ENCODE peak calls at places on chromosomes 11 and 22, in ten cellular contexts. Y is cardiac fibroblast, X is PC-3, W is right lobe of liver, A is lower leg skin, P is HCT116, S is coronary artery, K is left ventricle myocardium inferior, Z is kidney epithelial cell, L is fibroblast of the aortic adventitia. R is an unnamed sample.

GRCh38 chr11:19715373-19715772 is 2.7 kb downstream of the NAV2 start:
- DNase-seq in Y (peak), X (peak), W (peak), A (no peak), P (no peak), S (no peak), K (no peak), Z (peak), L (peak), R (no peak)

GRCh38 chr22:33851985-33852384 is 68.3 kb downstream of the LARGE1 start:
- DNase-seq in Y (no peak), X (peak), W (no peak), A (no peak), P (no peak), S (no peak), K (no peak), Z (no peak), L (no peak), R (no peak)

GRCh38 chr22:50627914-50628542 is at the start of gene ARSA:
- DNase-seq in Y (peak), X (peak), W (peak), A (peak), P (no peak), S (peak), K (peak), Z (peak), L (peak), R (peak)

GRCh38 chr11:43360361-43361032 is 1.8 kb downstream of the TTC17 start:
- DNase-seq in Y (peak), X (no peak), W (no peak), A (no peak), P (no peak), S (no peak), K (no peak), Z (no peak), L (peak), R (no peak)

GRCh38 chr11:75492181-75492820 is 33.4 kb downstream of the GDPD5 start:
- DNase-seq in Y (no peak), X (peak), W (no peak), A (no peak), P (no peak), S (no peak), K (no peak), Z (no peak), L (no peak), R (peak)

GRCh38 chr11:65448074-65448417 is 25.4 kb downstream of the NEAT1 start:
- DNase-seq in Y (peak), X (no peak), W (no peak), A (no peak), P (no peak), S (no peak), K (no peak), Z (no peak), L (peak), R (no peak)

GRCh38 chr11:75633409-75634011 is 35.3 kb downstream of the MAP6 start:
- DNase-seq in Y (no peak), X (no peak), W (no peak), A (no peak), P (no peak), S (no peak), K (no peak), Z (no peak), L (no peak), R (no peak)

GRCh38 chr11:1758611-1759150 is 5.0 kb downstream of the CTSD start:
- DNase-seq in Y (no peak), X (no peak), W (peak), A (no peak), P (no peak), S (no peak), K (no peak), Z (no peak), L (no peak), R (no peak)

GRCh38 chr11:66324626-66325025 is 7.8 kb upstream of the CD248 start:
- DNase-seq in Y (peak), X (no peak), W (no peak), A (no peak), P (no peak), S (no peak), K (no peak), Z (no peak), L (peak), R (no peak)

GRCh38 chr11:96019271-96019670 is 95.4 kb upstream of the MTMR2 start:
- DNase-seq in Y (no peak), X (no peak), W (no peak), A (no peak), P (no peak), S (no peak), K (no peak), Z (no peak), L (no peak), R (no peak)

GRCh38 chr11:91984033-91984568 is 240.5 kb upstream of the FAT3 start:
- DNase-seq in Y (no peak), X (peak), W (peak), A (no peak), P (no peak), S (no peak), K (no peak), Z (no peak), L (no peak), R (no peak)

GRCh38 chr11:5689551-5689983 is at the start of gene TRIM22:
- DNase-seq in Y (peak), X (no peak), W (no peak), A (no peak), P (no peak), S (no peak), K (peak), Z (peak), L (peak), R (peak)

GRCh38 chr22:30347255-30347892 is 9.3 kb downstream of the SF3A1 start:
- DNase-seq in Y (no peak), X (peak), W (no peak), A (no peak), P (no peak), S (no peak), K (no peak), Z (no peak), L (no peak), R (no peak)

GRCh38 chr11:133541331-133542095 is 9.2 kb upstream of the OPCML start:
- DNase-seq in Y (no peak), X (no peak), W (no peak), A (peak), P (no peak), S (no peak), K (no peak), Z (no peak), L (no peak), R (peak)

GRCh38 chr11:116457336-116458007 is 315.3 kb downstream of the BUD13 start:
- DNase-seq in Y (no peak), X (no peak), W (no peak), A (no peak), P (no peak), S (no peak), K (no peak), Z (no peak), L (no peak), R (no peak)

GRCh38 chr11:70164705-70165104 is 38.4 kb upstream of the FADD start:
- DNase-seq in Y (no peak), X (no peak), W (no peak), A (no peak), P (no peak), S (no peak), K (no peak), Z (no peak), L (no peak), R (no peak)

GRCh38 chr11:77259681-77260080 is 41.8 kb downstream of the GDPD4 start:
- DNase-seq in Y (peak), X (no peak), W (no peak), A (no peak), P (no peak), S (no peak), K (no peak), Z (no peak), L (peak), R (no peak)

GRCh38 chr11:46391186-46391577 is 394 bp downstream of the CHRM4 start:
- DNase-seq in Y (no peak), X (no peak), W (no peak), A (no peak), P (no peak), S (no peak), K (no peak), Z (no peak), L (no peak), R (no peak)

GRCh38 chr11:111539426-111540113 is 950 bp upstream of the LAYN start:
- DNase-seq in Y (no peak), X (no peak), W (no peak), A (no peak), P (no peak), S (no peak), K (no peak), Z (no peak), L (no peak), R (no peak)

GRCh38 chr22:40791241-40791640 is 27.9 kb downstream of the SLC25A17 start:
- DNase-seq in Y (peak), X (no peak), W (no peak), A (no peak), P (no peak), S (no peak), K (no peak), Z (no peak), L (peak), R (no peak)

GRCh38 chr11:9264381-9265210 is 554 bp downstream of the DENND5A start:
- DNase-seq in Y (peak), X (peak), W (peak), A (peak), P (no peak), S (peak), K (peak), Z (no peak), L (peak), R (peak)

GRCh38 chr11:792535-792821 is 2.6 kb upstream of the CEND1 start:
- DNase-seq in Y (no peak), X (no peak), W (no peak), A (no peak), P (no peak), S (no peak), K (no peak), Z (no peak), L (no peak), R (no peak)

GRCh38 chr11:87007938-87008337 is 29.8 kb upstream of the TMEM135 start:
- DNase-seq in Y (peak), X (peak), W (no peak), A (no peak), P (no peak), S (no peak), K (no peak), Z (no peak), L (peak), R (no peak)

GRCh38 chr11:68896171-68896959 is 7.3 kb downstream of the MRPL21 start:
- DNase-seq in Y (no peak), X (no peak), W (no peak), A (no peak), P (no peak), S (no peak), K (no peak), Z (no peak), L (no peak), R (no peak)

GRCh38 chr11:9219572-9219971 is 45.6 kb downstream of the DENND5A start:
- DNase-seq in Y (peak), X (no peak), W (no peak), A (no peak), P (no peak), S (no peak), K (no peak), Z (no peak), L (peak), R (no peak)

DNA sequence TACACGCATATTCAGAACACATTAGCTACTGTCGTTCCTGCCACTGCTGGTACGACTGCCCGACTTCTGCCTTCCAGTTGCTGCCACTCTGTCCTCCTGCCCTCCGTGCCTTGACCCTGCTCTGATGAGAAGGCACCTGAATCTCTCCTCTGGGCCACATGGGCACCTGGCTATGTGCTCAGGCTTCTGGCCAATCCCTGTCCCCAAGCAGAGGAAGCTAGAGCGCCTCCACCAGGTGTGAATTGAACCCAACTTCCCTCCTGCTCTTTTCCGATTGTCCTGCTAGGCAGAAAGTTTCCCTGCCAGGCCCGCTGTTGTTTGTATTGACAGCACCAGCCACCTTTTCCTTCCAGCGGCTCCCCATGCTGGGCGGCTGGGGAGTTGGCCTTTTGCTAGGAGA is 117.9 kb downstream of the GRIK4 start:
- DNase-seq in Y (no peak), X (no peak), W (no peak), A (no peak), P (no peak), S (no peak), K (no peak), Z (no peak), L (no peak), R (peak)
- TF ChIP-seq CTCF in Y (no peak), X (peak), W (no peak), A (no peak), P (no peak), S (no peak), K (no peak), Z (no peak), L (no peak), R (no peak)

DNA sequence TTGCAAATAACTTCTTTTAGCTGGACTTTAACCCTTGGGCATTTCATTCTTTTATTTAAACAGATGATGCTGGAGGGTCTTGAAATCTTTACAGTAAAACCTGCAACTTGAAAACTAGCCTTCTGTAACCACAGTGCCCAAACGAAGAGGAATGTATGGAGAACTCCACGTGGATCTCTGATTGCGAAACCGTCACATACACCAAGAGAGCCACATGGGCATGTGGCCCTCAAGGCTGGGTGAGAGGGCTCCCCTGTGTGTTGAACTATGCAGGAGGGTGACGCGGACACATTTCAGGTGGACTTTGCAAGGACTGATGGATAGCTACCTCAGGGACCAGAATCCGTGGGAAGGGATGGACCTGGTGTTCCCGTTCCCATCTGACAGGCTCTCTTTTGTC is 30.6 kb downstream of the FAM118A start:
- DNase-seq in Y (no peak), X (no peak), W (no peak), A (no peak), P (no peak), S (no peak), K (no peak), Z (no peak), L (no peak), R (no peak)
- TF ChIP-seq CTCF in Y (no peak), X (no peak), W (no peak), A (no peak), P (no peak), S (no peak), K (no peak), Z (no peak), L (no peak), R (no peak)

DNA sequence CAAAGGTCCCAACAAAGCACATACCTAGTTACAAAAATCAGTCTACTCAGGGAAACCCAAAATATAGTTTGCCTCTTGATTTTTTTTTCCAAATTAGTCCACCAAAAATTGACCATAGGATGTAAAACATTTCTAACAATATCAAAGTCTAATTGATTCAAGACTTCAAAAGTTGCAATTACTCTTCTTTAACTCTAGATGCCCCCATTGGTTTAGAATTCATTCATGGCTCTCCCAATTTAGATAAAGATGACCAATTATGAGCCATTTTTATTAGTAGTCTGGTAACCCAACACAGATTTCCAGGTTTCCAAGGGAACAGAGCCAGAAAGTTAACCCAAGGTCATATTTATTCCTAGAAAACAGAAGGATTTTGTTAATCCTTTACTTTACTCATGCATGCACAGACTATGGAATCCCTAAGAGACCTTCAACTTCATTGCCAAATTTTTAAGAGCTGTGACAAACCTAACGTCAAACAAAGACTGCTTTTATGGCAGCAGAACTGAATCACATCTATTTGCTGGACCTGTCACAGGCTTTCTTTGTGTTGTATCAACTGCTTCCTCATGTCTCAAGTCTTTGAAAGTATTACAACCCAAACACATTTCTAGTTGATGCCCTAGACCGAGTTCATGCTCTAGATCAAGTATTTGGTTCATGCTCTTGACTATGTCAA is 55.3 kb downstream of the C22orf42 start:
- DNase-seq in Y (peak), X (peak), W (no peak), A (no peak), P (peak), S (no peak), K (no peak), Z (no peak), L (peak), R (no peak)
- TF ChIP-seq CTCF in Y (peak), X (peak), W (peak), A (no peak), P (peak), S (no peak), K (peak), Z (peak), L (no peak), R (no peak)

GRCh38 chr11:60700689-60701508 is 1.5 kb downstream of the MS4A8 start:
- DNase-seq in Y (peak), X (peak), W (no peak), A (no peak), P (peak), S (no peak), K (no peak), Z (no peak), L (peak), R (peak)
- TF ChIP-seq CTCF in Y (peak), X (peak), W (peak), A (no peak), P (peak), S (no peak), K (peak), Z (no peak), L (peak), R (peak)

GRCh38 chr11:12235549-12235944 is 125.2 kb downstream of the MICAL2 start:
- DNase-seq in Y (peak), X (no peak), W (no peak), A (no peak), P (no peak), S (no peak), K (no peak), Z (no peak), L (no peak), R (no peak)
- TF ChIP-seq CTCF in Y (no peak), X (no peak), W (no peak), A (no peak), P (no peak), S (no peak), K (peak), Z (peak), L (no peak), R (no peak)

GRCh38 chr11:57638811-57639320 is 10.8 kb downstream of the YPEL4 start:
- DNase-seq in Y (no peak), X (no peak), W (no peak), A (no peak), P (no peak), S (no peak), K (no peak), Z (no peak), L (peak), R (peak)

GRCh38 chr11:57640068-57640800 is 9.5 kb downstream of the YPEL4 start:
- DNase-seq in Y (no peak), X (no peak), W (no peak), A (no peak), P (no peak), S (no peak), K (no peak), Z (no peak), L (no peak), R (no peak)

GRCh38 chr11:57638005-57638760 is 11.5 kb downstream of the YPEL4 start:
- DNase-seq in Y (peak), X (peak), W (no peak), A (peak), P (no peak), S (no peak), K (peak), Z (peak), L (peak), R (peak)

GRCh38 chr11:57641011-57641410 is 8.7 kb downstream of the YPEL4 start:
- DNase-seq in Y (peak), X (no peak), W (no peak), A (no peak), P (no peak), S (no peak), K (no peak), Z (no peak), L (peak), R (peak)

DNA sequence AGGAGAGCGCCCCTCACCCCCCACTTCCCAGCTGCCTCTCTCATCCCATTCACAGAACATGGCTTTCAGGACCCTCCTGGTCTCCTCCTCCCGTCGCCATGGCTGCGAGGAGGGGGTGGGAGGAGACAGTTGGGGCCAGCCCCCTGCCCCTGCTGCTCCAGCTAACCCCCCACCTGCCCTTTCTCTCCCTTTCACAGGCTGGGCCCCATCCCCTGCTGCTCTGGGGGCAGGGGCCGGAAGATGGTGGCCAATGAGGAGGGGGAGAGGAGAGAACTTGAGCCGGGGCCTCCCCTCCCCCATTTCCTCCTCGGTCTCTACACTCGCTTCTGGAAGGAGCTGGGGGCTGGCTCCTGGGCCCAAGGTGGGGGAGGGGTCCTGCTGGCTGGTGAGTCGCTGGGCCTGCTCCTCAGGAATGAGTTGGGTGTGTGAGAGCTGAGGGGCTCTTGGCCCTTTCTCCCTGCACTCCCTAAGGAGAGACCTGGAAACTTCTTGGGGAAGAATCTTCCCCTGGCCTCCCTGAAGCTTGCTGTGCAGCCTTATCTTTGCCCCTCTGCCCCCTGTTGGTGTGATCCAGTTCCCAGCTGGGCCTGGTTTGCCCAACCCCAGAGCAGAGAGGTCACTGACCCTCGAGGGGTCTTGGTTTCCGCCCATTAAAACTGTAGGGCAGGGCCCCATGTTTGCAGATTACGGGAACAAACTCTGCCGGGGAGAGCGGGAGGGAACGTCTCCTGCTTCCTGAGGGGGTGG is 10.2 kb downstream of the YPEL4 start:
- DNase-seq in Y (peak), X (peak), W (peak), A (no peak), P (no peak), S (no peak), K (no peak), Z (no peak), L (peak), R (peak)
- TF ChIP-seq CTCF in Y (no peak), X (peak), W (no peak), A (no peak), P (no peak), S (no peak), K (no peak), Z (no peak), L (peak), R (no peak)

GRCh38 chr11:11400635-11401232 is 47.7 kb upstream of the CSNK2A3 start:
- DNase-seq in Y (no peak), X (peak), W (no peak), A (no peak), P (peak), S (no peak), K (no peak), Z (no peak), L (no peak), R (peak)
- TF ChIP-seq CTCF in Y (no peak), X (peak), W (no peak), A (no peak), P (peak), S (no peak), K (peak), Z (peak), L (no peak), R (peak)